ENCODE peak calls at places on chromosomes 3 and 15, in four cellular contexts. R, I, G and B are unnamed samples.

GRCh38 chr3:10273697-10274305 is 18.9 kb downstream of the GHRL start:
- DNase-seq in R (peak; percentile 40), I (no peak), G (no peak), B (no peak)

GRCh38 chr3:37125702-37126101 is 48.7 kb downstream of the LRRFIP2 start:
- DNase-seq in R (no peak), I (no peak), G (no peak), B (no peak)

GRCh38 chr3:58617338-58617761 is 40.2 kb upstream of the FAM107A start:
- DNase-seq in R (no peak), I (no peak), G (no peak), B (no peak)

GRCh38 chr15:83243634-83244033 is 36.0 kb upstream of the HDGFL3 start:
- DNase-seq in R (no peak), I (no peak), G (no peak), B (no peak)

GRCh38 chr3:66863205-66864135 is 134.6 kb upstream of the KBTBD8 start:
- DNase-seq in R (no peak), I (no peak), G (no peak), B (no peak)

GRCh38 chr3:55166577-55167555 is 239.0 kb upstream of the LRTM1 start:
- DNase-seq in R (peak; percentile 61), I (no peak), G (no peak), B (peak; percentile 63)

GRCh38 chr15:74036271-74037170 is 42.0 kb downstream of the PML start:
- DNase-seq in R (peak; percentile 74), I (no peak), G (peak; percentile 22), B (no peak)

GRCh38 chr3:180277036-180277435 is 240.3 kb upstream of the PEX5L start:
- DNase-seq in R (no peak), I (no peak), G (no peak), B (peak; percentile 44)

GRCh38 chr3:171018151-171018935 is 8.2 kb downstream of the SLC2A2 start:
- DNase-seq in R (peak; percentile 37), I (no peak), G (no peak), B (no peak)

GRCh38 chr3:48990636-48991421 is 788 bp downstream of the P4HTM start:
- DNase-seq in R (peak; percentile 40), I (no peak), G (no peak), B (no peak)

GRCh38 chr15:90619468-90619867 is 89.7 kb downstream of the CRTC3 start:
- DNase-seq in R (no peak), I (no peak), G (no peak), B (no peak)

GRCh38 chr3:14336414-14337285 is 65.8 kb upstream of the SLC6A6 start:
- DNase-seq in R (no peak), I (no peak), G (no peak), B (no peak)

GRCh38 chr3:43362961-43363360 is 76.6 kb downstream of the SNRK start:
- DNase-seq in R (no peak), I (no peak), G (no peak), B (no peak)

GRCh38 chr3:131957980-131958379 is 76.8 kb downstream of the CPNE4 start:
- DNase-seq in R (no peak), I (no peak), G (no peak), B (no peak)

GRCh38 chr15:64105113-64105704 is 9.4 kb downstream of the SNX1 start:
- DNase-seq in R (peak; percentile 35), I (no peak), G (no peak), B (no peak)

GRCh38 chr3:48629894-48630293 is 5.4 kb downstream of the SLC26A6 start:
- DNase-seq in R (no peak), I (no peak), G (no peak), B (no peak)

GRCh38 chr15:55937040-55937439 is 56.4 kb downstream of the NEDD4 start:
- DNase-seq in R (peak; percentile 62), I (peak; percentile 37), G (no peak), B (no peak)

GRCh38 chr15:62742409-62743171 is 300.0 kb upstream of the TPM1 start:
- DNase-seq in R (peak; percentile 94), I (peak; percentile 96), G (peak; percentile 42), B (peak; percentile 63)

GRCh38 chr3:196357905-196358304 is 19.7 kb upstream of the TM4SF19 start:
- DNase-seq in R (no peak), I (no peak), G (no peak), B (no peak)

GRCh38 chr3:66997560-66998074 is 490 bp upstream of the KBTBD8 start:
- DNase-seq in R (peak; percentile 74), I (no peak), G (no peak), B (peak; percentile 11)

GRCh38 chr15:34147371-34148140 is 45.7 kb downstream of the PGBD4 start:
- DNase-seq in R (no peak), I (no peak), G (no peak), B (no peak)